ENCODE peak calls at places on chromosomes 2 and 18, in five cellular contexts. W, D, Y, G and S are unnamed samples.

GRCh38 chr2:65064728-65065552 is 8.7 kb downstream of the CEP68 start:
- DNase-seq in G (peak; percentile 90), W (peak; percentile 99), D (peak; percentile 17), Y (peak; percentile 62), S (peak; percentile 77)

GRCh38 chr2:190079160-190079559 is 16.6 kb upstream of the MSTN start:
- DNase-seq in G (no peak), W (no peak), D (no peak), Y (no peak), S (no peak)

GRCh38 chr2:159891917-159892691 is 94.1 kb upstream of the CD302 start:
- DNase-seq in D (no peak), Y (no peak), W (peak; percentile 26), G (peak; percentile 57), S (peak; percentile 70)

GRCh38 chr2:112831956-112832567 is 4.5 kb downstream of the IL1B start:
- DNase-seq in D (no peak), Y (no peak), G (no peak), W (no peak), S (no peak)

GRCh38 chr2:153875801-153876466 is 4.2 kb downstream of the GALNT13 start:
- DNase-seq in W (no peak), D (no peak), Y (no peak), G (no peak), S (no peak)

GRCh38 chr18:48026216-48026615 is 95.8 kb upstream of the SMAD2 start:
- DNase-seq in Y (no peak), W (no peak), D (no peak), G (no peak), S (no peak)

GRCh38 chr18:69978743-69979715 is 31.4 kb upstream of the CD226 start:
- DNase-seq in W (no peak), Y (no peak), G (no peak), D (no peak), S (no peak)

GRCh38 chr2:19785867-19786266 is 115.9 kb downstream of the TTC32 start:
- DNase-seq in Y (no peak), W (no peak), D (no peak), G (no peak), S (no peak)

GRCh38 chr18:38297910-38298309 is 732.3 kb upstream of the CELF4 start:
- DNase-seq in W (no peak), Y (no peak), G (no peak), D (no peak), S (no peak)

GRCh38 chr18:32764611-32765244 is 8.1 kb downstream of the KLHL14 start:
- DNase-seq in Y (no peak), W (no peak), D (no peak), G (no peak), S (no peak)

GRCh38 chr18:4125246-4125938 is 329.7 kb downstream of the DLGAP1 start:
- DNase-seq in Y (peak; percentile 12), D (no peak), G (no peak), W (no peak), S (no peak)

GRCh38 chr2:30225131-30225762 is 6.1 kb upstream of the LBH start:
- DNase-seq in G (no peak), D (peak; percentile 42), Y (peak; percentile 35), W (peak; percentile 72), S (peak; percentile 23)

GRCh38 chr2:43269706-43270105 is 43.3 kb upstream of the ZFP36L2 start:
- DNase-seq in G (peak; percentile 42), Y (peak; percentile 59), W (peak; percentile 97), D (no peak), S (no peak)

GRCh38 chr2:43831438-43832294 is 7.0 kb downstream of the ABCG5 start:
- DNase-seq in D (no peak), Y (no peak), W (no peak), G (no peak), S (no peak)

GRCh38 chr2:54572262-54572635 is 116.1 kb downstream of the SPTBN1 start:
- DNase-seq in G (peak; percentile 77), Y (no peak), W (peak; percentile 67), D (no peak), S (peak; percentile 79)

GRCh38 chr2:101145406-101145805 is 5.8 kb downstream of the TBC1D8 start:
- DNase-seq in Y (no peak), G (peak; percentile 71), D (no peak), W (no peak), S (peak; percentile 81)

GRCh38 chr2:53131416-53131815 is 636.2 kb upstream of the CHAC2 start:
- DNase-seq in W (peak; percentile 18), D (no peak), G (peak; percentile 54), Y (no peak), S (peak; percentile 66)

GRCh38 chr2:177165731-177166711 is 46.6 kb upstream of the HNRNPA3 start:
- DNase-seq in W (peak; percentile 47), Y (no peak), G (peak; percentile 11), D (no peak), S (no peak)

GRCh38 chr2:64770137-64770780 is 116.5 kb upstream of the SERTAD2 start:
- DNase-seq in G (no peak), W (peak; percentile 57), Y (no peak), D (no peak), S (no peak)

GRCh38 chr2:241069821-241070281 is 32.2 kb downstream of the MTERF4 start:
- DNase-seq in Y (no peak), G (no peak), D (no peak), W (no peak), S (no peak)

GRCh38 chr2:23605236-23605635 is 220.3 kb downstream of the KLHL29 start:
- DNase-seq in W (no peak), D (no peak), Y (no peak), G (no peak), S (no peak)

GRCh38 chr2:174800436-174801195 is 36.3 kb upstream of the CHRNA1 start:
- DNase-seq in Y (no peak), W (no peak), D (no peak), G (no peak), S (no peak)

GRCh38 chr2:163644238-163644637 is 91.6 kb downstream of the FIGN start:
- DNase-seq in D (no peak), Y (no peak), W (no peak), G (no peak), S (no peak)

GRCh38 chr2:95016616-95017307 is 8.7 kb upstream of the MAL start:
- DNase-seq in W (no peak), D (no peak), Y (no peak), G (no peak), S (no peak)